ENCODE peak calls at places on chromosomes 3 and 15, in seven cellular contexts. K, V, J, Q, L, F and E are unnamed samples.
A peak's percentile ranks its signal among the peaks of the same experiment; 100 is the strongest.

GRCh38 chr3:185914911-185915629 is 22.7 kb downstream of the TRA2B start:
- DNase-seq in J (no peak), F (no peak), V (no peak), K (no peak), Q (no peak), L (no peak), E (no peak)

GRCh38 chr3:31534036-31534435 is 1.3 kb downstream of the STT3B start:
- DNase-seq in F (no peak), V (peak; percentile 17), J (no peak), L (no peak), Q (no peak), K (no peak), E (peak; percentile 41)

GRCh38 chr15:59543721-59544547 is 67.6 kb upstream of the GCNT3 start:
- DNase-seq in L (no peak), V (no peak), K (no peak), F (no peak), Q (peak; percentile 43), J (no peak), E (no peak)

GRCh38 chr15:57948554-57949289 is 116.8 kb downstream of the ALDH1A2 start:
- DNase-seq in J (no peak), K (no peak), F (no peak), Q (no peak), L (no peak), V (no peak), E (no peak)

GRCh38 chr15:77521206-77521605 is 100.5 kb downstream of the HMG20A start:
- DNase-seq in F (no peak), V (no peak), J (no peak), Q (no peak), L (no peak), K (no peak), E (no peak)

GRCh38 chr15:39756806-39757522 is 25.7 kb downstream of the FSIP1 start:
- DNase-seq in V (peak; percentile 83), K (peak; percentile 47), Q (no peak), L (no peak), F (peak; percentile 43), J (no peak), E (peak; percentile 70)

GRCh38 chr3:181329024-181329423 is 339.5 kb upstream of the DNAJC19 start:
- DNase-seq in L (no peak), J (no peak), Q (no peak), V (no peak), F (no peak), K (no peak), E (no peak)

GRCh38 chr3:118636841-118637240 is 397.8 kb downstream of the IGSF11 start:
- DNase-seq in K (no peak), F (no peak), L (no peak), J (no peak), V (no peak), Q (no peak), E (peak; percentile 19)

GRCh38 chr15:38609097-38609738 is 44.6 kb upstream of the RASGRP1 start:
- DNase-seq in L (no peak), Q (no peak), J (no peak), K (no peak), F (no peak), V (no peak), E (no peak)

GRCh38 chr3:25468866-25469319 is 40.8 kb downstream of the RARB start:
- DNase-seq in L (peak; percentile 81), V (no peak), F (no peak), K (no peak), J (no peak), Q (peak; percentile 48), E (no peak)

GRCh38 chr3:178706411-178706810 is 170.2 kb downstream of the KCNMB2 start:
- DNase-seq in F (no peak), L (no peak), Q (no peak), K (no peak), J (no peak), V (no peak), E (no peak)

GRCh38 chr15:59779110-59779509 is 90.0 kb upstream of the BNIP2 start:
- DNase-seq in Q (no peak), F (no peak), V (no peak), L (no peak), K (no peak), J (no peak), E (no peak)

GRCh38 chr3:70096376-70097055 is 97.0 kb downstream of the SAMMSON start:
- DNase-seq in Q (no peak), K (no peak), J (no peak), L (no peak), V (no peak), F (no peak), E (no peak)

GRCh38 chr15:72492733-72493132 is 18.6 kb downstream of the ARIH1 start:
- DNase-seq in V (no peak), Q (no peak), K (no peak), L (no peak), F (no peak), J (no peak), E (no peak)

GRCh38 chr3:148958681-148959080 is 32.7 kb upstream of the GYG1 start:
- DNase-seq in V (no peak), K (no peak), Q (no peak), L (no peak), F (no peak), J (no peak), E (no peak)

GRCh38 chr3:183534249-183534648 is 21.3 kb downstream of the KLHL6 start:
- DNase-seq in V (peak; percentile 7), K (no peak), J (no peak), Q (no peak), F (no peak), L (no peak), E (no peak)

GRCh38 chr3:47265008-47265407 is 17.6 kb downstream of the KIF9 start:
- DNase-seq in Q (no peak), J (no peak), L (peak; percentile 47), K (no peak), F (no peak), V (no peak), E (no peak)

GRCh38 chr3:143078883-143079282 is 40.7 kb upstream of the CHST2 start:
- DNase-seq in L (no peak), J (no peak), F (peak; percentile 18), K (no peak), Q (no peak), V (peak; percentile 76), E (no peak)

GRCh38 chr3:138435840-138436239 is 1.4 kb downstream of the ESYT3 start:
- DNase-seq in L (no peak), Q (no peak), K (no peak), J (no peak), V (no peak), F (no peak), E (no peak)

GRCh38 chr15:45162771-45163507 is 24.8 kb downstream of the SHF start:
- DNase-seq in Q (peak; percentile 77), K (peak; percentile 66), L (peak; percentile 87), F (peak; percentile 61), V (peak; percentile 82), J (peak; percentile 10), E (peak; percentile 45)

GRCh38 chr15:81001180-81002003 is 669 bp downstream of the TLNRD1 start:
- DNase-seq in K (no peak), Q (peak; percentile 70), V (peak; percentile 35), L (peak; percentile 92), J (peak; percentile 58), F (no peak), E (no peak)
- H3K4me3 ChIP-seq in K (peak overlapping the region; percentile 77), Q (peak overlapping the region; percentile 82), V (peak overlapping the region; percentile 89), L (peak overlapping the region; percentile 62), J (peak overlapping the region; percentile 80), F (peak overlapping the region; percentile 83), E (peak overlapping the region; percentile 94)

GRCh38 chr3:194689493-194689901 is 3.8 kb downstream of the FAM43A start:
- DNase-seq in F (peak; percentile 72), K (no peak), J (no peak), Q (no peak), V (peak; percentile 78), L (peak; percentile 86), E (peak; percentile 11)
- H3K4me3 ChIP-seq in F (peak overlapping the region; percentile 42), K (no peak overlapping the region), J (no peak overlapping the region), Q (no peak overlapping the region), V (no peak overlapping the region), L (peak overlapping the region; percentile 94), E (no peak overlapping the region)

GRCh38 chr3:39177708-39178332 is 14.6 kb downstream of the XIRP1 start:
- DNase-seq in K (peak; percentile 66), J (peak; percentile 70), L (peak; percentile 96), V (peak; percentile 97), F (peak; percentile 86), Q (peak; percentile 91), E (peak; percentile 52)
- H3K4me3 ChIP-seq in K (peak overlapping the region; percentile 61), J (peak overlapping the region; percentile 48), L (peak overlapping the region; percentile 41), V (peak overlapping the region; percentile 45), F (peak overlapping the region; percentile 62), Q (peak overlapping the region; percentile 37), E (peak overlapping the region; percentile 65)

GRCh38 chr3:10389341-10389740 is 68.4 kb upstream of the SEC13 start:
- DNase-seq in L (no peak), K (no peak), J (no peak), V (no peak), Q (no peak), F (no peak), E (no peak)

GRCh38 chr3:10391391-10391790 is 70.5 kb upstream of the SEC13 start:
- DNase-seq in F (no peak), V (no peak), J (no peak), K (no peak), L (peak; percentile 75), Q (no peak), E (peak; percentile 83)

GRCh38 chr3:10390641-10391373 is 69.9 kb upstream of the SEC13 start:
- DNase-seq in V (no peak), F (no peak), J (no peak), K (no peak), L (peak; percentile 69), Q (no peak), E (no peak)

GRCh38 chr3:10387881-10388621 is 67.1 kb upstream of the SEC13 start:
- DNase-seq in Q (no peak), V (peak; percentile 15), F (no peak), K (no peak), J (no peak), L (peak; percentile 59), E (no peak)

GRCh38 chr3:10389995-10390394 is 69.1 kb upstream of the SEC13 start:
- DNase-seq in V (no peak), Q (no peak), K (no peak), L (peak; percentile 58), J (no peak), F (no peak), E (no peak)
- H3K4me3 ChIP-seq in V (no peak overlapping the region), Q (no peak overlapping the region), K (no peak overlapping the region), L (no peak overlapping the region), J (no peak overlapping the region), F (no peak overlapping the region), E (no peak overlapping the region)

GRCh38 chr3:125357032-125357658 is 18.0 kb downstream of the ZNF148 start:
- DNase-seq in J (no peak), V (peak; percentile 36), F (no peak), K (no peak), L (peak; percentile 89), Q (peak; percentile 47), E (peak; percentile 30)
- H3K4me3 ChIP-seq in J (peak overlapping the region; percentile 68), V (peak overlapping the region; percentile 54), F (peak overlapping the region; percentile 66), K (no peak overlapping the region), L (peak overlapping the region; percentile 60), Q (peak overlapping the region; percentile 47), E (peak overlapping the region; percentile 55)

GRCh38 chr15:31216210-31216911 is 110.3 kb upstream of the KLF13 start:
- DNase-seq in J (peak; percentile 39), V (no peak), K (no peak), F (no peak), L (peak; percentile 97), Q (peak; percentile 95), E (peak; percentile 68)
- H3K4me3 ChIP-seq in J (no peak overlapping the region), V (no peak overlapping the region), K (peak overlapping the region; percentile 63), F (peak overlapping the region; percentile 10), L (peak overlapping the region; percentile 69), Q (peak overlapping the region; percentile 62), E (peak overlapping the region; percentile 50)